ENCODE peak calls at places on chromosomes 13 and 19, in five cellular contexts. V is WTC11, O is K562, G is H1, R is HepG2. H is an unnamed sample.

GRCh38 chr13:113837554-113838355 is 26.1 kb downstream of the GAS6 start:
- DNase-seq in V (no peak), O (peak), G (no peak), R (peak), H (peak)

GRCh38 chr13:29689548-29689947 is 94.1 kb upstream of the SLC7A1 start:
- DNase-seq in V (no peak), O (no peak), G (no peak), R (no peak), H (no peak)

GRCh38 chr19:57665261-57665806 is 3.4 kb upstream of the ZSCAN4 start:
- DNase-seq in V (no peak), O (no peak), G (no peak), R (no peak), H (no peak)

GRCh38 chr13:47696677-47697076 is 304.4 kb downstream of the SUCLA2 start:
- DNase-seq in V (no peak), O (no peak), G (no peak), R (no peak), H (no peak)

GRCh38 chr19:13983213-13983889 is 22.8 kb downstream of the RFX1 start:
- DNase-seq in V (no peak), O (no peak), G (no peak), R (no peak), H (no peak)

GRCh38 chr19:18153555-18154134 is 682 bp downstream of the PIK3R2 start:
- DNase-seq in V (no peak), O (no peak), G (no peak), R (no peak), H (no peak)

GRCh38 chr19:4732680-4733114 is 9.1 kb upstream of the DPP9 start:
- DNase-seq in V (peak), O (peak), G (peak), R (peak), H (peak)

GRCh38 chr13:64029343-64030093 is 2613.9 kb upstream of the PCDH20 start:
- DNase-seq in V (peak), O (no peak), G (no peak), R (no peak), H (peak)

GRCh38 chr19:50777830-50778303 is 7.6 kb downstream of the GPR32 start:
- DNase-seq in V (peak), O (peak), G (no peak), R (no peak), H (peak)

GRCh38 chr13:112980441-112980840 is 11.4 kb downstream of the MCF2L start:
- DNase-seq in V (no peak), O (no peak), G (peak), R (no peak), H (no peak)

GRCh38 chr19:43534811-43535761 is 2.1 kb downstream of the ZNF575 start:
- DNase-seq in V (peak), O (peak), G (peak), R (peak), H (peak)
- TF ChIP-seq USF2 in V (no peak), O (no peak), G (no peak), R (no peak), H (no peak)

GRCh38 chr19:45955905-45956608 is 17.6 kb downstream of the NOVA2 start:
- DNase-seq in V (no peak), O (no peak), G (no peak), R (peak), H (peak)
- TF ChIP-seq USF2 in V (no peak), O (no peak), G (no peak), R (no peak), H (no peak)

DNA sequence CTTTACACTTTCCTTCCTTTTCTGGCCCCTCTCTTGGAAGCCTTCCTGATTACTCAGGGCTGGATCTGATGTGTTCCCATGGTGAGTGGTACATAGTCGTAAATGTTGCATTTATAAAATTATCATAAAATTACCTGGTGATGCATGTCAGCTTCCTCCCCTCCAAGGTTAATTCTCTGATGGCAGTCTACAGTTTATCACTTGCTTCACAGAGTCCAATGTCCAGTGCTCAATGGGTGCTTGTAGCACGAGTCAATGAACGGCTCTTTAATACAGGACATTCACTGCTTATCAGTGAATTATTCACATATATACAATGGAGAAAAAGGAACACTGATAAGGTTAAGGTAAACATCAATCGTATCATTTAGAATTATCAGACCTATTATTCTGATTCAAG is 27.0 kb upstream of the OXGR1 start:
- DNase-seq in V (no peak), O (no peak), G (no peak), R (no peak), H (no peak)
- TF ChIP-seq USF2 in V (no peak), O (no peak), G (no peak), R (no peak), H (no peak)

GRCh38 chr19:33175886-33176669 is 18.1 kb upstream of the LRP3 start:
- DNase-seq in V (no peak), O (no peak), G (peak), R (peak), H (peak)
- TF ChIP-seq USF2 in V (no peak), O (no peak), G (no peak), R (no peak), H (no peak)

DNA sequence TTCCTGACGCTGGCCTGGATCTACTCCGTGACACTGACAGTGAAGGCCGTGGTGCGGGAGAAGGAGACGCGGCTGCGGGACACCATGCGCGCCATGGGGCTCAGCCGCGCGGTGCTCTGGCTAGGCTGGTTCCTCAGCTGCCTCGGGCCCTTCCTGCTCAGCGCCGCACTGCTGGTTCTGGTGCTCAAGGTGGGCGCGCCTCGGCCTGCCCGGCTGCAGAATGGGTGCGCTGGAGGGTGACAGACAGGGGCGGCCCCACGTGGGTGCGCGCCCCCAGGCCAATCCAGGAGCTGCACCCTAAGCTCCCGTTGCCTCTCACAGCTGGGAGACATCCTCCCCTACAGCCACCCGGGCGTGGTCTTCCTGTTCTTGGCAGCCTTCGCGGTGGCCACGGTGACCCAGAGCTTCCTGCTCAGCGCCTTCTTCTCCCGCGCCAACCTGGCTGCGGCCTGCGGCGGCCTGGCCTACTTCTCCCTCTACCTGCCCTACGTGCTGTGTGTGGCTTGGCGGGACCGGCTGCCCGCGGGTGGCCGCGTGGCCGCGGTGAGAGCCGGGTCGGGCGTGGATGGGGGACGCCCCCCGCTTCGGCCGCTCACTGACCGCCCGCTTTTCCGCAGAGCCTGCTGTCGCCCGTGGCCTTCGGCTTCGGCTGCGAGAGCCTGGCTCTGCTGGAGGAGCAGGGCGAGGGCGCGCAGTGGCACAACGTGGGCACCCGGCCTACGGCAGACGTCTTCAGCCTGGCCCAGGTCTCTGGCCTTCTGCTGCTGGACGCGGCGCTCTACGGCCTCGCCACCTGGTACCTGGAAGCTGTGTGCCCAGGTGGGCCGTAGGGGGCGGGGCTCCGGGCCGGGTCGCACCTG is 7.2 kb downstream of the ABCA7 start:
- DNase-seq in V (no peak), O (no peak), G (no peak), R (no peak), H (no peak)
- TF ChIP-seq USF2 in V (no peak), O (no peak), G (no peak), R (no peak), H (no peak)

GRCh38 chr13:79997244-79997643 is 343.7 kb downstream of the SPRY2 start:
- DNase-seq in V (no peak), O (no peak), G (no peak), R (no peak), H (no peak)
- TF ChIP-seq USF2 in V (no peak), O (no peak), G (no peak), R (no peak), H (no peak)

GRCh38 chr19:31070676-31071075 is 278.6 kb downstream of the TSHZ3 start:
- DNase-seq in V (no peak), O (no peak), G (no peak), R (no peak), H (no peak)

GRCh38 chr19:31068268-31068667 is 281.0 kb downstream of the TSHZ3 start:
- DNase-seq in V (no peak), O (no peak), G (no peak), R (no peak), H (no peak)

GRCh38 chr19:31071157-31071855 is 277.9 kb downstream of the TSHZ3 start:
- DNase-seq in V (no peak), O (no peak), G (no peak), R (no peak), H (no peak)

GRCh38 chr19:31073485-31074221 is 275.6 kb downstream of the TSHZ3 start:
- DNase-seq in V (peak), O (no peak), G (no peak), R (no peak), H (no peak)

GRCh38 chr19:31070126-31070525 is 279.1 kb downstream of the TSHZ3 start:
- DNase-seq in V (no peak), O (no peak), G (no peak), R (no peak), H (no peak)
- TF ChIP-seq USF2 in V (no peak), O (no peak), G (no peak), R (no peak), H (no peak)

H was measured in A549.